ENCODE peak calls at places on chromosomes 1 and 21, in seven cellular contexts. X is heart left ventricle, G is breast epithelium, N is HCT116, Q is uterus, Z is tibial nerve, P is A549. B is an unnamed sample.

GRCh38 chr1:48076017-48076416 is 78.8 kb upstream of the TRABD2B start:
- DNase-seq in X (no peak), G (no peak), N (no peak), Q (no peak), Z (no peak), P (no peak), B (no peak)

GRCh38 chr1:246761386-246761785 is 37.2 kb downstream of the SCCPDH start:
- DNase-seq in X (no peak), G (no peak), N (no peak), Q (no peak), Z (no peak), P (no peak), B (no peak)

GRCh38 chr1:177426533-177426932 is 255.8 kb downstream of the BRINP2 start:
- DNase-seq in X (no peak), G (no peak), N (no peak), Q (no peak), Z (no peak), P (no peak), B (no peak)

GRCh38 chr1:65959896-65960295 is 167.2 kb downstream of the PDE4B start:
- DNase-seq in X (no peak), G (no peak), N (no peak), Q (no peak), Z (no peak), P (peak), B (no peak)

GRCh38 chr1:200909757-200910239 is 15.1 kb downstream of the INAVA start:
- DNase-seq in X (no peak), G (no peak), N (no peak), Q (no peak), Z (no peak), P (no peak), B (no peak)

GRCh38 chr1:174206148-174206826 is 47.0 kb downstream of the RABGAP1L start:
- DNase-seq in X (no peak), G (no peak), N (no peak), Q (no peak), Z (peak), P (no peak), B (peak)

GRCh38 chr21:34996304-34997081 is 52.6 kb downstream of the RUNX1 start:
- DNase-seq in X (no peak), G (no peak), N (no peak), Q (peak), Z (peak), P (no peak), B (no peak)

GRCh38 chr1:116951175-116951935 is 41.6 kb downstream of the PTGFRN start:
- DNase-seq in X (no peak), G (no peak), N (no peak), Q (peak), Z (peak), P (no peak), B (no peak)

GRCh38 chr1:34845131-34845901 is 14.2 kb downstream of the SMIM12 start:
- DNase-seq in X (no peak), G (no peak), N (no peak), Q (no peak), Z (no peak), P (no peak), B (no peak)

GRCh38 chr21:38930065-38930464 is 124.3 kb downstream of the ETS2 start:
- DNase-seq in X (no peak), G (no peak), N (no peak), Q (no peak), Z (no peak), P (no peak), B (no peak)

GRCh38 chr1:159821171-159821867 is 5.4 kb upstream of the SLAMF8 start:
- DNase-seq in X (no peak), G (no peak), N (no peak), Q (no peak), Z (no peak), P (peak), B (peak)

GRCh38 chr21:35606578-35606977 is 453.7 kb downstream of the SETD4 start:
- DNase-seq in X (no peak), G (no peak), N (no peak), Q (no peak), Z (no peak), P (no peak), B (no peak)

GRCh38 chr1:167797005-167797404 is 75.2 kb downstream of the MPZL1 start:
- DNase-seq in X (peak), G (no peak), N (no peak), Q (peak), Z (peak), P (peak), B (peak)

GRCh38 chr1:105591681-105592080 is 1464.8 kb upstream of the PRMT6 start:
- DNase-seq in X (no peak), G (no peak), N (no peak), Q (no peak), Z (no peak), P (no peak), B (no peak)

GRCh38 chr1:44808063-44808937 is at the start of gene BTBD19:
- DNase-seq in X (peak), G (peak), N (no peak), Q (peak), Z (peak), P (peak), B (no peak)
- TF ChIP-seq POLR2A in X (no peak), G (no peak), N (peak), Q (peak), Z (peak), P (no peak), B (no peak)

DNA sequence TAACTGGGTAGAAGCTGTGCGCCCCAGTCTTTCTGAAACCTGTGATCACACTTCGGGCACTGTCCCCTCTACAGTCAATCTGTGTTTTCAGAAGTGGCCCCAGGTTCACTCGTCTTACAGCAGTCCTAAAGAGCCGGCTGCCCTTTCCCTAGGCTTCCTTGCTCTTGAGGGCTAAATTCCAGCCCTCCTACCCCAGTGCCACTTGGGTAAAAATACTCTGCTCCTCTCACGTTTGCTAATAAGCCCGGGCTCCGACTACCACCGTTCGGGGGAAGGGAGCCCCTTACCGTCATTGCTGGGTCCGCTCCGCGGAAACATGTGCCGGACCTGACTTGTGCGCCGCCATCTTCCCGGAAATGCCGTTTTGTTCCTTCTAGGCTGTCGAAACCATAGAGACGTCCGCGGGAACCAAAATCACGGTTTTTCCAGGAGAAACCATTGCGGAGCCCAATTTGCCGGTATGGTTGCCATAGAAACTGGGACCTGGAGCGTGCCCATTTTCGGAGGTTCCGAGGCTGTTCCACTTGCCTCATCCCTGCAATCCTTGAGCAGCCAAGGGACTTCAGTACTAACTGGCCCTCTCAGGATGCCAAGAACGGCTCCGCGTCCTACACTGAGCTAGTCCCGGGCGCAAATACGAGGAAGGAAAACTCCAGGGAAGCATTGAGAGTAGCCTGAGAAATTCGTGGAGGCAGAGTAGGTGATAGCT is at the start of gene GPATCH4:
- DNase-seq in X (peak), G (peak), N (peak), Q (peak), Z (peak), P (peak), B (peak)
- TF ChIP-seq POLR2A in X (no peak), G (peak), N (peak), Q (peak), Z (no peak), P (peak), B (peak)

GRCh38 chr1:154270833-154271232 is 1.6 kb upstream of the HAX1 start:
- DNase-seq in X (no peak), G (no peak), N (no peak), Q (no peak), Z (no peak), P (no peak), B (no peak)

GRCh38 chr1:154276797-154277196 is 4.4 kb downstream of the HAX1 start:
- DNase-seq in X (no peak), G (no peak), N (no peak), Q (no peak), Z (no peak), P (no peak), B (peak)

GRCh38 chr1:154272999-154273563 is 652 bp downstream of the HAX1 start:
- DNase-seq in X (no peak), G (no peak), N (no peak), Q (no peak), Z (no peak), P (no peak), B (no peak)

DNA sequence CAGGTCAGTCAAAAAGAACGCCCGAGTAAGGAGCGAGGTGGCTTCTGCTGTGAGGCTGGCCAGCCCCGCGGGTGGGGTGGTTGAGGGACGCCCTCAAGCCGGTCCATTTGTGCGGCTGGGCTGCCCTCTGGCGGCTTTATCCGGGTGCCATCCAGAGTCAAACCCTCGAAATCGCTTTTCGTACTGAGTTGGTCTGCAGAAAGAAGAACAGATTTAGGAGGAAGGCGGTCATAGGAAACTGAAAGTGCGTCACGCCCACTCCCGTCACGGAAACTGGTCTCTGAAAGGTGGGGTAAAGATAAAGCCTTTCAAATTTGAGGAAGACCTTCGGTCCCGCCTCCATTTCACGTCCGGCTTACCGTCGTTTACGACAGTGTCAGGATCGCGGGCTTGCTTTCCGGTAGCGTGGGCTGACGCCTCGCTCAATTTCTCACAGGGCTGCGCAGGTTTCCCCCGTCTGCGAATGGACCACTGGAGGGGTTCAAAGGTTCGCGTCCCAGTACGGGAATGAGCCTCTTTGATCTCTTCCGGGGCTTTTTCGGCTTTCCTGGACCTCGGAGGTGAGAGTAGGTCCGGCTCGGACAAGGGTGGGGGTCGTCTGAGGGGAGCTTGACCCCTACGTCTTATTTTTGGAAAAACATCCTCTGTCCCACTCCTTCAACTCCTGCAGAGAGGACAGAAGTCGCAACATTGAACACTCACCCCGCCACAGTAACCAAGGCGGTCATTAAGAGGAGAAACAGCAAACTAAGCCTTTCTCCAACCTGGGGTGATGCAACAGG is at the start of gene HAX1:
- DNase-seq in X (peak), G (peak), N (peak), Q (peak), Z (peak), P (peak), B (peak)
- TF ChIP-seq POLR2A in X (no peak), G (peak), N (peak), Q (peak), Z (peak), P (peak), B (peak)

GRCh38 chr1:15424146-15424667 is 14.0 kb upstream of the CTRC start:
- DNase-seq in X (no peak), G (no peak), N (no peak), Q (no peak), Z (no peak), P (peak), B (no peak)
- TF ChIP-seq POLR2A in X (no peak), G (no peak), N (no peak), Q (no peak), Z (no peak), P (no peak), B (no peak)

DNA sequence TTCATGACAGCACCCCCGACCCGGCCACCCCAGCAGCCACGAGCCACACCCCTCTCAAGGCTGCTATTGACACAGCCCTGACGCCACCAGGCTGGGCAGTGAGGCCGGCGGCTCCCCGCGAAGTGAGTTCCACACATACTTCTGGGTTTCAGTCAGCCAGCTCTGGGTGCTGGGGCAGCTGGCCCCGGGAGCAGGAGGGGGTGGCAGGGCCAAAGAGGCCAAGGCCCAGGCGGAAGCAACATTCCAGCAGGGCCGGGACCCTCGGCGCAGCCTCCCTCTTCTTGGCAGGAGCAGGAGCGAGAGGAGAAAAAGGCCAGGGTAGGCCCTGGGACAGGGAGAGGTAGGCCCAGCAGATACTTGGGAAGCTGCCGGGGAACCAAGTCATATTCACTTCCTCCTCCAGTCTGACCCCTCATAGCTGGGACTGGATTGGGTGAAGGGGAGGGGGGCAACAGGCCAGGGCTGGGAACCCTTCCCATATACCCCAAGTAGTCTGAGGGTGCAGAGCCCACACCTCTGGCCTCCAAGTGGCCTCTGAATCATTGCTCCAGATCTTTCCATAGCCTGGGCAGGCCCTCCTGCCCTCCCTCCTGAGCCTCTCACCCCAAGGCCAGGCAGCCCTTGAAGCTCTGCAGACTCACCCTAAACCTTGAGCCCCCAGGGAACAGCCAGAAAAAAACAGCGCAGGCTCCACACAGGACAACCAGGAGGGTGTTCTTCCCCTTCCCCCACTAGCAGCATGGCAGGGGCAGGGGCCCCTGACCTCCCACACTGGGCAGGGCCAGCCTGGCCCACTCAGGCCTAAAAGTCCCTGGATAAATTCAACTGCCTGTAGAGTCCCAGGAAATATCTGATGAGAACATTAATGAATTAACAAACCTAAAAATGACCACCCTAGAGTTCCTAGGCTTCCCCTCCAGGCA is 5.7 kb downstream of the HSPG2 start:
- DNase-seq in X (peak), G (no peak), N (peak), Q (peak), Z (peak), P (peak), B (peak)
- TF ChIP-seq POLR2A in X (no peak), G (no peak), N (no peak), Q (no peak), Z (peak), P (no peak), B (no peak)

DNA sequence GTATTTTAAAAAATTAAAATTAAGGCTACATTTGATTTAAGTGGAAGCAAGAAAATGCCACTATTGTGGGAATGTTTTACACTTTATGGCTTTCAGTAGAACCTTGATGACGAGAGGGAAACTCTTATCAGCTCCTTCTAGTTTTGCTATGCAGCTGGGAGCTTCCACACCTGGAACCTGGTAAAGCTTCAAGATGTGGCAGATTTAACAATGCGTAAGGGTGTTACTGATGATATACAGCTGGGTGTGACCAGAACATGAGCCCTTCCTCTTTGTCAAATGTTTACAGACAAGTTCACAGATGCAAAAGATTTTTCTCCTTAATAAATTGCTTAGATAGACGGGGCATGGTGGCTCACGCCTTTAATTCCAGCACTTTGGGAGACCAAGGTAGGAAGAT is 20.3 kb downstream of the TTC13 start:
- DNase-seq in X (no peak), G (no peak), N (no peak), Q (no peak), Z (no peak), P (no peak), B (no peak)
- TF ChIP-seq POLR2A in X (no peak), G (no peak), N (no peak), Q (no peak), Z (no peak), P (no peak), B (no peak)